ENCODE peak calls at places on chromosomes 16 and 17, in nine cellular contexts. Y is substantia nigra, E is progenitor cell of endocrine pancreas, R is NCI-H1048, J is head of caudate nucleus, A is HFF-Myc, P is NT2/D1, Q is HuH-7.5, G is LNCaP clone FGC. M is an unnamed sample.

GRCh38 chr16:56191807-56192643 is 736 bp downstream of the GNAO1 start:
- DNase-seq in E (no peak), G (no peak), R (no peak), Q (no peak), Y (no peak), A (no peak), J (peak), P (no peak), M (peak)

GRCh38 chr17:68356520-68356919 is 65.2 kb downstream of the ARSG start:
- DNase-seq in J (no peak), G (no peak), R (no peak), Y (no peak), E (no peak), A (no peak), Q (no peak), P (no peak), M (no peak)

GRCh38 chr16:27326738-27327585 is 13.2 kb downstream of the IL4R start:
- DNase-seq in J (no peak), Y (peak), Q (no peak), R (no peak), G (no peak), P (peak), E (no peak), A (peak), M (peak)

GRCh38 chr17:49518346-49519078 is 23.4 kb downstream of the NGFR start:
- DNase-seq in Q (peak), E (no peak), A (no peak), J (no peak), R (no peak), G (no peak), P (no peak), Y (no peak), M (no peak)

GRCh38 chr16:84190731-84191388 is at the start of gene ADAD2:
- DNase-seq in A (no peak), J (no peak), G (no peak), E (no peak), R (no peak), P (peak), Q (no peak), Y (no peak), M (peak)

GRCh38 chr16:70700101-70701020 is 14.5 kb upstream of the MTSS2 start:
- DNase-seq in P (no peak), G (no peak), R (no peak), Y (peak), Q (no peak), E (no peak), A (no peak), J (peak), M (no peak)

GRCh38 chr16:3494574-3494973 is 715 bp downstream of the C16orf90 start:
- DNase-seq in J (no peak), P (no peak), Q (no peak), G (no peak), E (no peak), A (no peak), R (no peak), Y (no peak), M (no peak)

GRCh38 chr17:78522031-78522809 is 55.0 kb downstream of the DNAH17 start:
- DNase-seq in Q (no peak), Y (no peak), P (no peak), G (no peak), J (no peak), R (no peak), E (no peak), A (no peak), M (peak)

GRCh38 chr17:50620848-50621247 is 13.8 kb upstream of the ABCC3 start:
- DNase-seq in Y (no peak), G (no peak), Q (no peak), R (no peak), J (no peak), A (no peak), P (no peak), E (no peak), M (peak)

GRCh38 chr16:12878973-12879372 is 22.4 kb upstream of the SHISA9 start:
- DNase-seq in R (no peak), P (no peak), J (no peak), Y (no peak), E (no peak), G (no peak), Q (no peak), A (no peak), M (no peak)

GRCh38 chr17:34306466-34306865 is 12.8 kb upstream of the CCL8 start:
- DNase-seq in R (no peak), G (no peak), J (peak), Y (no peak), Q (no peak), E (no peak), A (peak), P (no peak), M (peak)

GRCh38 chr16:22004321-22004720 is 3.4 kb upstream of the PDZD9 start:
- DNase-seq in R (no peak), G (no peak), Y (no peak), A (no peak), J (peak), Q (no peak), P (no peak), E (no peak), M (no peak)

GRCh38 chr17:67443931-67444597 is 67.0 kb downstream of the PITPNC1 start:
- DNase-seq in G (no peak), E (no peak), R (no peak), Y (no peak), A (peak), Q (no peak), P (no peak), J (no peak), M (no peak)

GRCh38 chr16:69340095-69340644 is 598 bp downstream of the NIP7 start:
- DNase-seq in Y (no peak), Q (no peak), R (no peak), G (no peak), J (no peak), P (no peak), A (no peak), E (no peak), M (no peak)

GRCh38 chr17:2594657-2595085 is 1.2 kb downstream of the PAFAH1B1 start:
- DNase-seq in A (no peak), R (no peak), P (no peak), Q (no peak), Y (no peak), J (peak), E (no peak), G (no peak), M (no peak)

GRCh38 chr16:31188450-31189411 is 8.8 kb downstream of the FUS start:
- DNase-seq in J (no peak), Q (no peak), R (no peak), P (no peak), Y (no peak), A (no peak), G (no peak), E (no peak), M (no peak)

GRCh38 chr16:30119428-30119827 is 3.6 kb downstream of the MAPK3 start:
- DNase-seq in J (no peak), G (no peak), Q (no peak), A (no peak), E (no peak), R (no peak), Y (no peak), P (no peak), M (no peak)

GRCh38 chr17:33949100-33949499 is 306.0 kb upstream of the CCL2 start:
- DNase-seq in J (no peak), E (peak), R (no peak), Q (no peak), P (peak), A (no peak), G (no peak), Y (no peak), M (peak)